ENCODE peak calls at places on chromosome 19, in nine cellular contexts. I is cardiac muscle cell, A is psoas muscle, F is fibroblast of lung, E is ovary, P is thoracic aorta, L is BJ, C is MM.1S, B is pancreas. Y is an unnamed sample. For H3K27me3, the result is how much of the 10 kb centered on the place peaks cover.

GRCh38 chr19:33374406-33374703 is 846 bp downstream of the CEBPG start:
- DNase-seq in I (peak), B (no peak), L (no peak), P (no peak), A (peak), F (peak), E (no peak), C (no peak), Y (no peak)

GRCh38 chr19:16197188-16197621 is 506 bp upstream of the AP1M1 start:
- DNase-seq in L (peak), P (no peak), C (no peak), A (no peak), E (no peak), I (no peak), F (peak), B (no peak), Y (no peak)

GRCh38 chr19:32313866-32314265 is 31.5 kb upstream of the ZNF507 start:
- DNase-seq in B (no peak), P (no peak), E (no peak), I (no peak), F (no peak), L (no peak), A (no peak), C (no peak), Y (no peak)

GRCh38 chr19:31408460-31409124 is 59.4 kb upstream of the TSHZ3 start:
- DNase-seq in E (no peak), B (no peak), I (no peak), A (no peak), P (no peak), L (peak), C (no peak), F (peak), Y (no peak)

GRCh38 chr19:46295401-46296308 is 1.2 kb upstream of the HIF3A start:
- DNase-seq in L (no peak), F (no peak), I (no peak), B (no peak), E (no peak), C (no peak), A (peak), P (no peak), Y (no peak)

GRCh38 chr19:58212336-58213074 is 16.2 kb upstream of the ZNF544 start:
- DNase-seq in P (no peak), E (no peak), F (no peak), L (no peak), C (no peak), B (no peak), I (no peak), A (no peak), Y (no peak)

GRCh38 chr19:7910321-7911161 is 4.1 kb upstream of the TGFBR3L start:
- DNase-seq in B (peak), A (peak), L (no peak), I (no peak), F (no peak), C (no peak), E (no peak), P (no peak), Y (no peak)

GRCh38 chr19:3440082-3440481 is 40.2 kb downstream of the SMIM24 start:
- DNase-seq in L (no peak), F (no peak), C (peak), I (no peak), P (no peak), B (no peak), A (peak), E (no peak), Y (peak)

GRCh38 chr19:41951686-41952172 is 7.4 kb downstream of the RABAC1 start:
- DNase-seq in L (no peak), C (peak), A (peak), P (no peak), E (peak), B (peak), F (peak), I (peak), Y (peak)

GRCh38 chr19:8093740-8094139 is 41.2 kb downstream of the CCL25 start:
- DNase-seq in E (no peak), I (no peak), L (no peak), F (no peak), A (no peak), B (no peak), C (no peak), P (no peak), Y (no peak)

GRCh38 chr19:1061987-1062386 is 5.0 kb upstream of the ARHGAP45 start:
- DNase-seq in P (no peak), E (no peak), B (peak), I (no peak), F (no peak), A (no peak), L (no peak), C (no peak), Y (no peak)

GRCh38 chr19:3823345-3823704 is 37.1 kb upstream of the MATK start:
- DNase-seq in P (no peak), E (no peak), A (no peak), C (no peak), F (no peak), L (no peak), I (no peak), B (no peak), Y (no peak)

GRCh38 chr19:41288898-41289505 is 21.0 kb upstream of the CCDC97 start:
- DNase-seq in E (no peak), B (no peak), C (no peak), A (no peak), L (no peak), F (no peak), I (no peak), P (no peak), Y (no peak)

GRCh38 chr19:35318679-35319448 is 10.1 kb upstream of the CD22 start:
- DNase-seq in E (peak), A (peak), P (peak), I (no peak), F (peak), C (no peak), L (peak), B (no peak), Y (no peak)

GRCh38 chr19:52670046-52670445 is 31.9 kb upstream of the ZNF83 start:
- DNase-seq in F (no peak), P (no peak), E (no peak), A (no peak), L (no peak), C (no peak), I (no peak), B (no peak), Y (no peak)

GRCh38 chr19:291561-292280 is 518 bp upstream of the PLPP2 start:
- DNase-seq in L (no peak), E (no peak), B (peak), P (no peak), F (no peak), I (no peak), A (peak), C (no peak), Y (no peak)

GRCh38 chr19:48907671-48908070 is 7.6 kb downstream of the NUCB1 start:
- DNase-seq in E (no peak), L (no peak), B (no peak), P (no peak), F (no peak), C (no peak), I (no peak), A (no peak), Y (no peak)

GRCh38 chr19:17938092-17938845 is 5.5 kb downstream of the CCDC124 start:
- DNase-seq in C (peak), A (peak), I (peak), E (peak), B (peak), P (no peak), L (peak), F (peak), Y (peak)

GRCh38 chr19:679418-680286 is 3.5 kb downstream of the FSTL3 start:
- DNase-seq in I (peak), E (peak), L (no peak), B (peak), A (peak), C (no peak), F (peak), P (no peak), Y (no peak)

GRCh38 chr19:49749055-49749716 is 13.9 kb downstream of the TSKS start:
- DNase-seq in B (no peak), P (no peak), A (no peak), F (no peak), E (no peak), L (no peak), C (no peak), I (no peak), Y (no peak)

GRCh38 chr19:20359933-20360720 is 193.1 kb downstream of the ZNF486 start:
- DNase-seq in I (peak), P (no peak), C (no peak), B (no peak), L (no peak), F (no peak), E (no peak), A (no peak), Y (no peak)

GRCh38 chr19:16247353-16248182 is 49.9 kb downstream of the AP1M1 start:
- DNase-seq in B (peak), P (peak), F (peak), C (peak), L (no peak), E (peak), A (peak), I (peak), Y (peak)

GRCh38 chr19:1986357-1987162 is 29.0 kb downstream of the BTBD2 start:
- DNase-seq in I (no peak), C (no peak), A (no peak), F (no peak), L (no peak), B (peak), E (no peak), P (no peak), Y (peak)

GRCh38 chr19:9741476-9742171 is 26.9 kb downstream of the ZNF846 start:
- DNase-seq in L (no peak), C (no peak), F (no peak), E (no peak), P (no peak), A (no peak), I (no peak), B (no peak), Y (no peak)

GRCh38 chr19:55540619-55541018 is 3.7 kb upstream of the SBK2 start:
- DNase-seq in B (no peak), A (peak), F (no peak), C (no peak), I (no peak), L (no peak), E (no peak), P (no peak), Y (no peak)

GRCh38 chr19:53103903-53104203 is 631 bp upstream of the ZNF160 start:
- DNase-seq in B (no peak), P (no peak), I (no peak), F (no peak), A (no peak), E (no peak), C (no peak), L (no peak), Y (no peak)

GRCh38 chr19:15836345-15836594 is 20.8 kb upstream of the OR10H1 start:
- DNase-seq in B (no peak), L (no peak), A (no peak), P (no peak), F (no peak), I (no peak), E (no peak), C (no peak), Y (no peak)

GRCh38 chr19:1592023-1592754 is 476 bp downstream of the MBD3 start:
- DNase-seq in E (peak), P (peak), C (peak), F (peak), I (peak), A (peak), B (peak), L (peak), Y (peak)

GRCh38 chr19:53388168-53388567 is 6.8 kb upstream of the ZNF765 start:
- DNase-seq in L (no peak), I (no peak), B (no peak), C (no peak), E (no peak), P (no peak), A (no peak), F (peak), Y (no peak)

GRCh38 chr19:42074513-42075363 is 1.2 kb upstream of the ZNF574 start:
- DNase-seq in L (no peak), F (no peak), C (no peak), B (no peak), P (no peak), E (peak), I (no peak), A (no peak), Y (peak)

GRCh38 chr19:5547881-5548280 is 19.9 kb downstream of the TINCR start:
- DNase-seq in P (no peak), E (no peak), F (no peak), C (peak), L (peak), B (no peak), A (no peak), I (peak), Y (no peak)

GRCh38 chr19:55467236-55468053 is 2.9 kb upstream of the C19orf85 start:
- DNase-seq in A (peak), F (peak), I (peak), C (peak), P (no peak), B (peak), E (peak), L (no peak), Y (peak)

GRCh38 chr19:44704982-44705381 is 6.0 kb downstream of the CEACAM16 start:
- DNase-seq in C (no peak), E (no peak), F (no peak), B (no peak), A (no peak), P (no peak), I (no peak), L (no peak), Y (no peak)

GRCh38 chr19:44703336-44704078 is 4.6 kb downstream of the CEACAM16 start:
- DNase-seq in L (no peak), F (no peak), A (no peak), I (no peak), C (no peak), B (no peak), P (no peak), E (no peak), Y (no peak)

GRCh38 chr19:44706506-44707236 is 7.7 kb downstream of the CEACAM16 start:
- DNase-seq in L (no peak), I (no peak), P (no peak), B (peak), F (no peak), C (no peak), A (no peak), E (no peak), Y (no peak)

GRCh38 chr19:44707794-44708193 is 8.8 kb downstream of the CEACAM16 start:
- DNase-seq in P (no peak), C (no peak), L (no peak), I (no peak), B (no peak), A (no peak), F (no peak), E (no peak), Y (no peak)

DNA sequence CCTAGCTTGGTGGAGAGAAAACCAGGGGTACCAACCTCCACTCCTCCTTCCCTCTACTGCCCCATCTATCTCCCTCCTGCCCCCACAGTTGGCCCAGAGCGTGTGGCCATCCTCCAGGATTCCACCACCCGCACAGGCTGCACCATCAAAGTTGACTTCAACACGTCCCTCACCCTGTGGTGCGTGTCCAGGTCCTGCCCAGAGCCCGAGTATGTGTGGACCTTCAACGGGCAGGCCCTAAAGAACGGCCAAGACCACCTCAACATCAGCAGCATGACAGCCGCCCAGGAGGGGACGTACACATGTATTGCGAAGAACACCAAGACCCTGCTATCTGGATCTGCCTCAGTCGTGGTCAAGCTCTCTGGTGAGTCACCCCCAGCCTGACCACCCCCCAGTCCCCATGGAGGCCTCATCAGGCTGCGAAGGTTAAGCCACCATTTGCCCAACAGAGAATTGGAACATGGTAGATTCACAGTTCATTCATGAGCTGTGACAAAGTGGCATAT is 6.6 kb downstream of the CEACAM16 start:
- DNase-seq in B (no peak), L (no peak), A (no peak), P (no peak), E (no peak), F (no peak), I (no peak), C (no peak), Y (no peak)
- H3K4me3 ChIP-seq in B (no peak), L (no peak), A (no peak), P (no peak), E (no peak), F (no peak), I (no peak), C (no peak), Y (no peak)

GRCh38 chr19:36488816-36489138 is 584 bp downstream of the ZNF566 start:
- DNase-seq in I (peak), B (peak), C (no peak), L (no peak), E (no peak), P (no peak), A (no peak), F (no peak), Y (no peak)
- TF ChIP-seq CTCF in I (no peak), B (no peak), C (no peak), L (no peak), E (no peak), P (no peak), A (no peak), F (no peak), Y (peak)

DNA sequence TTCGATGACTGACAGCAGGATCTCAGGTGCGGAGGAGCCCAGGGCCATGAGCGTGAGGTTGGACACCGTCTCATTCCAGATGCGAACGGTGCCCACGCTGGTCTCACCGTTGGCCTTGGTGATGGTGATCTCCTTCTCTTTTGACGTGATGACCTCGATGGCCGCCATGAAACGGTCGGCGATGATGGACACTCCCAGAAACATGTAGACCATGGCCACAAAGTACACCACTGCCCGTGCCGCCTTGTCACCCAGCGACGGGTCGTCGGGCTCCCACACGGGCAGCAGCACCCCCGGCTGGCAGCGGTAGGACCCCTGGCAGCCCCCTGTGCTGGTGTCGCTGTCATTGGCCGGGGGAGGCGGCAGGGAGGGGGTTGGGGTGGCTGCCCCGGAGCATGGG is 5.7 kb downstream of the SLC8A2 start:
- DNase-seq in F (no peak), P (no peak), E (no peak), I (no peak), B (no peak), L (no peak), C (no peak), A (peak), Y (no peak)
- H3K27me3 ChIP-seq in F (under half), P (under half), E (under half), I (under half), B (under half), L (under half), C (half or more), A (under half), Y (under half)

DNA sequence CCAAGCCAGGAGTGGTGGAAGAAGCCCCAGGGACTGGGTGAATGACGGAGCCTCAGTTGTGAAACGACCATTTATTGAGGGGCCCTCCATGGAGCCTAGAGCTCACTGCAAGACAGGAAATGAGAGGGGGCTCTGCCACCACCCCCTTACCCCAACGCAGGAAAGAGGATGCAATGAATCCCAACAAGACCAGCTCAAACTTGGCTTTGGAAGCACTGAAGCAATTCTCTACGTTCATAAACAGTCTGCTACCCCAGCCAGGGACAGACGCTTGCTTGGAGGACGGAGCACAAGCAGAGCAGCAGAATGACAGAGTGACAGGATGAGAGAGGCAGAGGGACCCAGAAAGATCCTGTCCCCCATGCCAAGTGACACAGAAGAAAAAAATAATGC is 1.0 kb downstream of the PRKACA start:
- DNase-seq in L (no peak), C (no peak), P (no peak), B (no peak), I (no peak), E (no peak), F (no peak), A (no peak), Y (no peak)
- H3K4me3 ChIP-seq in L (peak), C (peak), P (peak), B (peak), I (peak), E (peak), F (peak), A (peak), Y (peak)

GRCh38 chr19:30223866-30224688 is 148.1 kb upstream of the ZNF536 start:
- DNase-seq in P (no peak), E (no peak), A (no peak), L (no peak), F (no peak), C (no peak), B (no peak), I (no peak), Y (no peak)

GRCh38 chr19:30222993-30223865 is 149.0 kb upstream of the ZNF536 start:
- DNase-seq in L (no peak), E (no peak), C (no peak), A (no peak), B (no peak), P (no peak), I (peak), F (no peak), Y (no peak)

GRCh38 chr19:30221176-30221575 is 151.0 kb upstream of the ZNF536 start:
- DNase-seq in L (no peak), F (no peak), P (no peak), E (no peak), C (no peak), I (no peak), B (no peak), A (no peak), Y (no peak)

GRCh38 chr19:30224689-30225606 is 147.2 kb upstream of the ZNF536 start:
- DNase-seq in F (no peak), A (no peak), I (no peak), C (no peak), E (no peak), L (no peak), B (peak), P (no peak), Y (no peak)

DNA sequence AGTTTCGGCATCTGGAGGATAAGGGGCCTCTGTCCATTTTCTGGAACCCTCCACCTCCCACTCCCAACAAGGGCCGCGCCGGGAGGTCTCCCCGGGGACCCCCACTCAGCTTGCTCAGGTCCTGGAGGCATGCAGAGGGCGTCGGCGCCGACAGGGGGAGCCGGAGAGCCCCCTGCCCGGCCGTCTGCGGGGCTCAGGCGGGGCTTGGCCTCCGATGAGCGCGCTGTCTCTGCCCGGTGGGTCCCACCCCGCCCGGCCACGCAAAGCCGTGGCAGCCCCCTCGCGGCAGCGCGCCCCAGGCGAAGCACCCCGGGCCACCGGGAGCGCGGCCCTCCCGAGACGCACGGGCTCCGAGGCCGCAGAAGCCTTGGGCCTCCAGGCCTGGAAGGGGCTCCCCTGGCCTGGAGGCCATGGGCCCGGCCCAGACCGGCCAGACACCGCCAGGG is 149.7 kb upstream of the ZNF536 start:
- DNase-seq in E (no peak), I (peak), P (no peak), F (no peak), B (peak), L (no peak), C (no peak), A (no peak), Y (no peak)
- TF ChIP-seq CTCF in E (no peak), I (peak), P (peak), F (peak), B (peak), L (peak), C (peak), A (peak), Y (peak)

GRCh38 chr19:45091031-45091918 is 1.7 kb upstream of the PPP1R37 start:
- DNase-seq in L (peak), C (peak), E (peak), A (peak), I (peak), F (peak), B (peak), P (peak), Y (peak)
- H3K27me3 ChIP-seq in L (under half), C (under half), E (under half), A (under half), I (under half), F (under half), B (under half), P (under half), Y (under half)